ENCODE peak calls at places on chromosomes 4 and X, in nine cellular contexts. Z is activated CD4-positive, alpha-beta T cell treated with anti-CD3 and anti-CD28 coated beads, Interleukin-2, amount 50 U/mL, for 1 hour; X is epithelial cell of esophagus; F is astrocyte of the spinal cord; N is psoas muscle; J is HCT116; M is left kidney; R is SJCRH30; Y is HEK293T. A is an unnamed sample.

GRCh38 chrX:96752776-96753175 is 68.1 kb downstream of the DIAPH2 start:
- DNase-seq in Z (no peak), X (peak), F (no peak), N (no peak), J (no peak), M (peak), R (no peak), Y (no peak), A (peak)

GRCh38 chr4:7581477-7581876 is 146.7 kb upstream of the PSAPL1 start:
- DNase-seq in Z (no peak), X (no peak), F (peak), N (no peak), J (no peak), M (peak), R (peak), Y (peak), A (no peak)

GRCh38 chr4:82797591-82798081 is 960 bp downstream of the SCD5 start:
- DNase-seq in Z (no peak), X (no peak), F (peak), N (peak), J (no peak), M (peak), R (peak), Y (peak), A (peak)

GRCh38 chr4:53098681-53099121 is 236.6 kb downstream of the RASL11B start:
- DNase-seq in Z (no peak), X (peak), F (peak), N (no peak), J (no peak), M (no peak), R (no peak), Y (no peak), A (peak)

GRCh38 chr4:6986067-6986780 is 56.9 kb upstream of the TADA2B start:
- DNase-seq in Z (no peak), X (peak), F (peak), N (no peak), J (no peak), M (peak), R (peak), Y (peak), A (peak)

GRCh38 chrX:65601530-65602281 is 65.7 kb upstream of the MSN start:
- DNase-seq in Z (peak), X (peak), F (peak), N (peak), J (no peak), M (peak), R (peak), Y (no peak), A (peak)

GRCh38 chr4:22969314-22969896 is 276.7 kb downstream of the GBA3 start:
- DNase-seq in Z (no peak), X (peak), F (peak), N (no peak), J (no peak), M (no peak), R (no peak), Y (no peak), A (peak)

GRCh38 chr4:180565856-180566431 is 1677.3 kb upstream of the TENM3 start:
- DNase-seq in Z (no peak), X (no peak), F (no peak), N (no peak), J (no peak), M (no peak), R (no peak), Y (no peak), A (no peak)

GRCh38 chr4:76948441-76949292 is 885 bp upstream of the SEPTIN11 start:
- DNase-seq in Z (peak), X (peak), F (peak), N (peak), J (peak), M (peak), R (peak), Y (peak), A (peak)

GRCh38 chr4:118773082-118773792 is 62.7 kb downstream of the SEC24D start:
- DNase-seq in Z (no peak), X (no peak), F (no peak), N (no peak), J (no peak), M (no peak), R (no peak), Y (no peak), A (no peak)

A was measured in kidney tubule cell.